ENCODE peak calls at places on chromosomes 11 and 22, in six cellular contexts. F, Q, K, L, S and B are unnamed samples.

GRCh38 chr11:35590412-35590811 is 27.8 kb upstream of the FJX1 start:
- DNase-seq in F (no peak), K (no peak), Q (no peak), S (peak), L (no peak), B (no peak)

GRCh38 chr11:46637546-46637945 is 20.2 kb downstream of the ATG13 start:
- DNase-seq in L (no peak), K (no peak), S (no peak), F (no peak), Q (no peak), B (no peak)

GRCh38 chr11:47225552-47226137 is 10.9 kb downstream of the DDB2 start:
- DNase-seq in L (no peak), F (no peak), S (no peak), Q (no peak), K (no peak), B (no peak)

GRCh38 chr22:30238661-30239420 is 7.7 kb downstream of the LIF start:
- DNase-seq in K (no peak), F (peak), S (no peak), L (no peak), Q (no peak), B (no peak)

GRCh38 chr11:36362902-36363301 is 66.8 kb downstream of the PRR5L start:
- DNase-seq in Q (peak), S (peak), F (no peak), K (no peak), L (no peak), B (no peak)

GRCh38 chr11:9016916-9017642 is 13.3 kb upstream of the NRIP3 start:
- DNase-seq in K (no peak), L (no peak), S (no peak), F (no peak), Q (no peak), B (no peak)

GRCh38 chr22:30216710-30217109 is 29.8 kb downstream of the LIF start:
- DNase-seq in S (no peak), F (no peak), K (no peak), Q (no peak), L (no peak), B (no peak)

GRCh38 chr11:72812604-72812967 is 1.6 kb upstream of the ATG16L2 start:
- DNase-seq in Q (no peak), F (no peak), L (no peak), S (no peak), K (no peak), B (no peak)

GRCh38 chr11:28657378-28658030 is 549.3 kb downstream of the METTL15 start:
- DNase-seq in S (no peak), F (no peak), Q (no peak), K (no peak), L (no peak), B (peak)

GRCh38 chr11:131242616-131243015 is 127.8 kb upstream of the NTM start:
- DNase-seq in F (no peak), Q (no peak), K (no peak), S (no peak), L (no peak), B (no peak)

GRCh38 chr11:14904745-14905103 is 12.7 kb upstream of the CYP2R1 start:
- DNase-seq in K (peak), Q (no peak), F (peak), L (peak), S (peak), B (no peak)

GRCh38 chr11:131108780-131109179 is 192.5 kb upstream of the SNX19 start:
- DNase-seq in Q (peak), L (no peak), F (no peak), S (peak), K (no peak), B (peak)

GRCh38 chr11:120801801-120802689 is 221.9 kb upstream of the TBCEL start:
- DNase-seq in F (no peak), S (peak), L (no peak), K (no peak), Q (no peak), B (peak)

GRCh38 chr11:30960387-30960992 is 374.3 kb upstream of the MPPED2 start:
- DNase-seq in L (no peak), F (no peak), S (peak), K (no peak), Q (peak), B (peak)

GRCh38 chr11:78586452-78587046 is 11.9 kb upstream of the NARS2 start:
- DNase-seq in K (no peak), F (no peak), S (no peak), Q (no peak), L (no peak), B (peak)

GRCh38 chr22:33756508-33756949 is 163.7 kb downstream of the LARGE1 start:
- DNase-seq in S (no peak), F (no peak), K (no peak), Q (no peak), L (no peak), B (no peak)

GRCh38 chr11:117328414-117329010 is 858 bp downstream of the CEP164 start:
- DNase-seq in F (no peak), Q (no peak), L (no peak), S (no peak), K (no peak), B (peak)

GRCh38 chr11:113730887-113731726 is 25.0 kb upstream of the TMPRSS5 start:
- DNase-seq in F (no peak), K (no peak), L (no peak), Q (peak), S (peak), B (peak)

GRCh38 chr22:47175151-47175760 is 412.8 kb downstream of the TBC1D22A start:
- DNase-seq in S (peak), F (peak), Q (no peak), L (peak), K (peak), B (no peak)

DNA sequence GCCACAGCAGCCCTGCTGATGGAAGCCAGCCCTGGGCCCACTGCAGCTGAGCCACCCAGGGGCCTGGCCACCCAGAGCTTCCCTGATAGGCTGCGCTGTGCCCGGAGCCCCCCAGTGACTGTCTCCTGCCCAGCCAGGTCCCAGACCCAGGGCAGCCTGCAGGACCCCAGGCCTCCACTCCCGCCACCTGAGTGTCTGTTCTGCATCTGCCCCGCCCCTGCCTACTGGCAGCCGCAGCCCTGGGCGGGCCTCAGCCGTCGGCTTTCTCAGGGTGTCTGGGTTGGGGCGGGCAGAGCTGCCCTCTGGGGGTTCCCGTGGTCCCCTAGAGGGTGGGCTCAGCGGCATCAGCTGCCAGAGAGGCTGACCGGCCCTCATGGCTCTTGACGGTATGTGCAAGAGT is 12.5 kb upstream of the PIM3 start:
- DNase-seq in L (no peak), Q (no peak), K (no peak), S (no peak), F (no peak), B (no peak)
- H3K4me3 ChIP-seq in L (peak), Q (no peak), K (no peak), S (no peak), F (no peak), B (peak)

GRCh38 chr11:133081020-133081419 is 451.3 kb downstream of the OPCML start:
- DNase-seq in L (no peak), Q (no peak), S (no peak), K (no peak), F (no peak), B (no peak)
- TF ChIP-seq CTCF in L (no peak), Q (no peak), S (no peak), K (no peak), F (no peak), B (no peak)

DNA sequence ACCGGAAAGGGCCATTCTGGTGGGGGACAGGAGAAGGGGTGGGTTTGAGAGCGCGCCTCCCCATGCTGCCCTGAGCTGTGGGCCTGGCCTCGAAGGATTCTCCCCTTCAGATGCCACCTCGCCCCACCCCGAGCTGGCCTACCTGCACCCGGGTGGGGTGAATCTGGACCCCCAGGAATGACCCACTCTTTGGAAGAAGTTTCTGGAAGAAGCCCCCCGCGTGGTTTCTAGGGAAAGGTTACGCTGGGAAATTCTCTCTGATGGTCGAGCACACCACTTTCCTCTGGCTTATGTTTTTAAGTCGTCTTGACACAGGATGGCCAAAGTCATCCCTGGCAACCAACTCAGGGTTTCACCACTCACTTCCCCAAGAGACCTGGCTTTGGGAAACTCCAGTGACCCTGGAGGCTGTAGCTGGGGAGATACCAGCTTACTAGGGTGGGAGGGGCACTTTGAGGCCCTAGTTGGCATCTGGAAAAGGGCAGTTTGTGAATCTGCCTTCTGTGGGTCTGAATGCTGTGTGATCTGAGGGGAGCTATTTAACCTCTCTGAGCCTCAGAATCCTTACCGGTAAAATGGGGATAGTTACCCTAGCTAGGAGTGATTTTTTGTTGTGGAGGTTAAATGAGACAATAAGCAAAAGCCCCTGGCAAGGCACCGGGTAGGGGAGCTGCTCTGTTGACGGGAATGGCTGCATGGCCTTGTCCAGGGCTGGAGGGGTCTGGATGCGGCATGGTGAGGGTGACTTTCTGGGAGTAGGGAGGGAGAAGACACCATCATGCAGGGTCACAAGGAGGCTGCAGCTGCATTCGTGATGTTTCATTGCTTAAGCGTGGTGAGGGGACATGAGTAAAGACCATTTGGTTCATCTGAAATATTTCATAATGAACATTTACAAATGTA is 45.3 kb upstream of the ACCSL start:
- DNase-seq in L (no peak), Q (no peak), K (peak), F (no peak), S (no peak), B (no peak)
- H3K4me3 ChIP-seq in L (no peak), Q (no peak), K (no peak), F (no peak), S (no peak), B (no peak)

DNA sequence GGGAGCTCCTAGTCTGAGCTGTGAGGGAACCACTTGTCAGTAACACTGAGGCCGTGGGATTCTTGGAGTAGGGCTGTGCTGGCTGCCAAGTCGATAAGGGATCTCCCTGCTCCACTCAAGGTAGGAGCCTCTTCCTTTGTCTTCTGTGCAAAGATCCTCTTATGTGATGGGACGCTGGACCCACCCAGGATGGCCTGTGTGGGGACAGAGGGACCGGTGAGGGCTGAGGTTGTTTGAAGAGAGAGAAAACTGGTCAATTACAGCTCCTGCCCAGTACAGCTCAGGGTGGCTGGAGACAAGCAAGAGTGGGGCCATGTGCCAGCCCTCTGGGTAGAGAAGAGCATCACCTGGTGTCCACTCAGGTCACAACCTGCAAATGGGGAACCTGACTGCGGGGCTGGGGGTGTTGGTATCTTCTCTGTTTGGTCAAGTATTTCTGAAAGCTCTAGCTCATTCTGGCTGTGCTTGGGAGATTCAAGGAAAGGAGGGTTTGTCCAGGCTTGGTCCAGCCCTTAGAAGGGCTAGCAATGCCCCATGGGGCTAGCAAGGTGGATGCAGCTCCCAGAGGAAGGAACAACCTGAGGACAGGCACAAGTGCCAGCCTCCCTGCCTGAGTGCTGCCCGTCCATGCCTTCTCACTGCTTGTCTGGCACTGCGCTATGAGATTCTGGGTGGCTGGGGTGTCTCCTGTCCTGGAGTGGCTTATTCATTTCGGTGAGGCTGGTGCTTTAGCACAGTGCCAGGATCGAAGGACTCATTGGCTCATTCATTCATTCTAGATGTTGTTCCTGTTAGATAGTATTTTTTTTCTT is 27.6 kb upstream of the BAIAP2L2 start:
- DNase-seq in L (peak), Q (no peak), S (no peak), K (peak), F (no peak), B (no peak)
- TF ChIP-seq CTCF in L (no peak), Q (no peak), S (no peak), K (no peak), F (no peak), B (no peak)

GRCh38 chr22:37218399-37218770 is 6.1 kb upstream of the SSTR3 start:
- DNase-seq in F (no peak), S (no peak), L (no peak), K (no peak), Q (no peak), B (no peak)

GRCh38 chr22:37220543-37220968 is 8.3 kb upstream of the SSTR3 start:
- DNase-seq in Q (no peak), L (no peak), S (no peak), K (no peak), F (no peak), B (no peak)

GRCh38 chr22:37221424-37222336 is 9.4 kb upstream of the SSTR3 start:
- DNase-seq in K (no peak), F (no peak), S (no peak), Q (no peak), L (no peak), B (no peak)

GRCh38 chr22:37219534-37219933 is 7.3 kb upstream of the SSTR3 start:
- DNase-seq in F (no peak), K (no peak), L (no peak), Q (no peak), S (no peak), B (no peak)

GRCh38 chr22:37218771-37219411 is 6.6 kb upstream of the SSTR3 start:
- DNase-seq in F (no peak), L (no peak), Q (no peak), K (no peak), S (no peak), B (no peak)
- H3K4me3 ChIP-seq in F (no peak), L (no peak), Q (no peak), K (no peak), S (no peak), B (no peak)